ENCODE peak calls at places on chromosomes 7 and 10, in seven cellular contexts. H is memory B cell; U is HAP-1; T is fibroblast of the conjunctiva; O is HuH-7.5; M is stimulated activated CD8-positive, alpha-beta memory T cell treated with anti-CD3 and anti-CD28 coated beads, Interleukin-12 subunit alpha, Interleukin-12 subunit beta, amount 100 ng/mL, for 1 hour; F is activated CD8-positive, alpha-beta memory T cell treated with anti-CD3 and anti-CD28 coated beads for 1 hour. I is an unnamed sample.

GRCh38 chr7:39587393-39587792 is 21.2 kb downstream of the YAE1 start:
- DNase-seq in H (no peak), U (no peak), T (no peak), O (no peak), M (no peak), F (no peak), I (no peak)

GRCh38 chr7:83876593-83876992 is 227.7 kb upstream of the SEMA3E start:
- DNase-seq in H (no peak), U (no peak), T (peak), O (no peak), M (no peak), F (no peak), I (no peak)

GRCh38 chr7:99489235-99489634 is 10.8 kb downstream of the ZNF394 start:
- DNase-seq in H (no peak), U (no peak), T (no peak), O (no peak), M (no peak), F (no peak), I (no peak)

GRCh38 chr10:9342865-9343450 is 1288.5 kb downstream of the GATA3 start:
- DNase-seq in H (no peak), U (peak), T (peak), O (peak), M (no peak), F (no peak), I (no peak)

GRCh38 chr7:105256621-105257283 is 132.0 kb downstream of the SRPK2 start:
- DNase-seq in H (no peak), U (peak), T (no peak), O (no peak), M (no peak), F (no peak), I (no peak)

GRCh38 chr7:142669074-142669654 is 80.1 kb upstream of the PRSS1 start:
- DNase-seq in H (no peak), U (no peak), T (no peak), O (no peak), M (no peak), F (no peak), I (no peak)

GRCh38 chr7:2903686-2904162 is 59.6 kb upstream of the GNA12 start:
- DNase-seq in H (no peak), U (no peak), T (no peak), O (peak), M (no peak), F (no peak), I (no peak)

GRCh38 chr10:129865413-129865812 is 98.7 kb downstream of the EBF3 start:
- DNase-seq in H (no peak), U (no peak), T (no peak), O (no peak), M (no peak), F (no peak), I (no peak)

GRCh38 chr7:33191326-33191725 is 62.0 kb downstream of the BBS9 start:
- DNase-seq in H (no peak), U (no peak), T (no peak), O (no peak), M (no peak), F (no peak), I (no peak)

GRCh38 chr10:132616170-132616994 is 78.8 kb downstream of the INPP5A start:
- DNase-seq in H (no peak), U (no peak), T (no peak), O (no peak), M (peak), F (peak), I (no peak)